ENCODE peak calls at places on chromosomes 1 and 21, in six cellular contexts. X, R, H, V, E and D are unnamed samples.

GRCh38 chr1:19918057-19918456 is 5.4 kb downstream of the PLA2G2E start:
- DNase-seq in X (peak), R (peak), H (peak), V (peak), E (peak), D (peak)

GRCh38 chr1:12654657-12655056 is 10.8 kb downstream of the AADACL4 start:
- DNase-seq in X (no peak), R (no peak), H (no peak), V (no peak), E (no peak), D (no peak)

GRCh38 chr1:38308780-38309179 is 262.2 kb upstream of the POU3F1 start:
- DNase-seq in X (no peak), R (no peak), H (peak), V (no peak), E (no peak), D (no peak)

GRCh38 chr1:113930499-113931161 is 1.5 kb downstream of the HIPK1 start:
- DNase-seq in X (peak), R (peak), H (peak), V (peak), E (peak), D (no peak)

GRCh38 chr1:31815752-31816484 is at the start of gene SPOCD1:
- DNase-seq in X (peak), R (peak), H (peak), V (peak), E (peak), D (no peak)

GRCh38 chr1:242065813-242066212 is 66.9 kb upstream of the MAP1LC3C start:
- DNase-seq in X (no peak), R (no peak), H (no peak), V (no peak), E (no peak), D (no peak)

GRCh38 chr1:227782226-227782625 is 33.2 kb upstream of the PRSS38 start:
- DNase-seq in X (no peak), R (no peak), H (no peak), V (no peak), E (no peak), D (no peak)

GRCh38 chr1:115837762-115838421 is 3.0 kb downstream of the NHLH2 start:
- DNase-seq in X (no peak), R (no peak), H (no peak), V (no peak), E (no peak), D (no peak)

GRCh38 chr1:212700892-212701819 is 1.5 kb upstream of the BATF3 start:
- DNase-seq in X (no peak), R (peak), H (no peak), V (no peak), E (peak), D (no peak)

GRCh38 chr1:33682371-33682770 is 181.5 kb upstream of the HMGB4 start:
- DNase-seq in X (no peak), R (no peak), H (peak), V (no peak), E (no peak), D (no peak)

GRCh38 chr1:54699936-54700525 is 15.6 kb upstream of the TTC4 start:
- DNase-seq in X (no peak), R (no peak), H (no peak), V (no peak), E (no peak), D (no peak)

GRCh38 chr1:95023399-95024050 is 49.2 kb downstream of the ALG14 start:
- DNase-seq in X (peak), R (peak), H (peak), V (no peak), E (no peak), D (no peak)

GRCh38 chr1:11790880-11791715 is 14.7 kb downstream of the MTHFR start:
- DNase-seq in X (no peak), R (peak), H (peak), V (no peak), E (no peak), D (no peak)

GRCh38 chr1:98049370-98050115 is 128.7 kb upstream of the DPYD start:
- DNase-seq in X (no peak), R (peak), H (no peak), V (no peak), E (no peak), D (no peak)

GRCh38 chr21:34031835-34032370 is 41.5 kb upstream of the MRPS6 start:
- DNase-seq in X (no peak), R (no peak), H (no peak), V (no peak), E (no peak), D (no peak)

GRCh38 chr1:176752505-176752904 is 289.5 kb downstream of the PAPPA2 start:
- DNase-seq in X (no peak), R (no peak), H (no peak), V (no peak), E (no peak), D (no peak)

GRCh38 chr1:29563092-29563491 is 326.8 kb downstream of the PTPRU start:
- DNase-seq in X (no peak), R (no peak), H (no peak), V (no peak), E (no peak), D (no peak)

GRCh38 chr1:94050263-94050662 is 70.7 kb downstream of the ABCA4 start:
- DNase-seq in X (no peak), R (peak), H (peak), V (no peak), E (no peak), D (no peak)

GRCh38 chr1:40635763-40636500 is 29.6 kb downstream of the RIMS3 start:
- DNase-seq in X (no peak), R (no peak), H (no peak), V (no peak), E (no peak), D (no peak)

GRCh38 chr1:214234635-214235025 is 46.3 kb upstream of the SMYD2 start:
- DNase-seq in X (no peak), R (peak), H (peak), V (no peak), E (no peak), D (no peak)

GRCh38 chr1:28915036-28915895 is 897 bp downstream of the EPB41 start:
- DNase-seq in X (no peak), R (peak), H (peak), V (peak), E (peak), D (peak)